ENCODE peak calls at places on chromosomes 4 and X, in seven cellular contexts. A is A549, V is lung, X is tibial artery, G is cardiac muscle cell, R is BE2C, Z is bronchial epithelial cell. Q is an unnamed sample.
A peak's percentile ranks its signal among the peaks of the same experiment; 100 is the strongest.

GRCh38 chr4:15238720-15239119 is 189.1 kb upstream of the C1QTNF7 start:
- DNase-seq in X (no peak), V (peak; percentile 38), R (peak; percentile 34), A (peak; percentile 16), Z (peak; percentile 44), G (peak; percentile 60), Q (no peak)

GRCh38 chr4:6538111-6538510 is 36.9 kb upstream of the MAN2B2 start:
- DNase-seq in R (no peak), Z (no peak), A (no peak), G (no peak), X (no peak), V (no peak), Q (no peak)

GRCh38 chrX:116417214-116417613 is 19.2 kb upstream of the SLC6A14 start:
- DNase-seq in V (no peak), X (no peak), A (no peak), G (no peak), R (no peak), Z (peak; percentile 66), Q (no peak)

GRCh38 chr4:32129967-32130366 is 1409.8 kb downstream of the PCDH7 start:
- DNase-seq in R (no peak), Z (no peak), G (no peak), V (no peak), A (no peak), X (no peak), Q (no peak)

GRCh38 chr4:139920552-139920951 is 233.4 kb downstream of the MAML3 start:
- DNase-seq in R (peak; percentile 53), Z (no peak), A (no peak), V (no peak), G (no peak), X (no peak), Q (no peak)

GRCh38 chr4:127870688-127871087 is 10.0 kb upstream of the PLK4 start:
- DNase-seq in A (peak; percentile 6), V (peak; percentile 45), Z (peak; percentile 79), X (no peak), R (no peak), G (peak; percentile 2), Q (peak; percentile 78)

GRCh38 chr4:8201341-8201781 is 2.3 kb downstream of the SH3TC1 start:
- DNase-seq in R (peak; percentile 45), V (no peak), G (no peak), X (no peak), A (no peak), Z (no peak), Q (no peak)

GRCh38 chr4:7070729-7071511 is 3.1 kb upstream of the GRPEL1 start:
- DNase-seq in R (peak; percentile 82), V (peak; percentile 89), Z (peak; percentile 76), A (peak; percentile 72), G (peak; percentile 84), X (peak; percentile 86), Q (no peak)

GRCh38 chr4:163556169-163556568 is 61.7 kb downstream of the TMA16 start:
- DNase-seq in A (no peak), Z (no peak), G (peak; percentile 7), R (no peak), X (no peak), V (no peak), Q (no peak)

GRCh38 chr4:69984030-69984443 is 11.7 kb upstream of the STATH start:
- DNase-seq in R (peak; percentile 22), A (peak; percentile 69), V (no peak), X (no peak), Z (peak; percentile 89), G (peak; percentile 47), Q (no peak)

GRCh38 chr4:60326735-60327134 is 873.4 kb upstream of the ADGRL3 start:
- DNase-seq in Z (no peak), X (no peak), A (no peak), V (no peak), G (no peak), R (no peak), Q (no peak)

GRCh38 chrX:78624884-78625283 is 34.2 kb downstream of the RTL3 start:
- DNase-seq in R (no peak), V (no peak), A (no peak), G (no peak), Z (no peak), X (no peak), Q (no peak)

GRCh38 chrX:439236-439635 is 52.5 kb upstream of the PPP2R3B start:
- DNase-seq in X (no peak), Z (no peak), A (no peak), R (no peak), V (no peak), G (no peak), Q (no peak)

GRCh38 chr4:72564184-72564583 is 4.8 kb downstream of the ADAMTS3 start:
- DNase-seq in V (no peak), R (no peak), Z (peak; percentile 95), X (no peak), G (no peak), A (no peak), Q (no peak)

GRCh38 chrX:15680401-15680800 is 15.8 kb upstream of the CLTRN start:
- DNase-seq in X (no peak), R (no peak), G (no peak), A (no peak), Z (peak; percentile 58), V (no peak), Q (no peak)

GRCh38 chr4:1417522-1418390 is 11.5 kb upstream of the NKX1-1 start:
- DNase-seq in R (no peak), Z (no peak), V (no peak), G (no peak), X (peak; percentile 54), A (no peak), Q (no peak)

GRCh38 chr4:183936574-183937335 is 31.6 kb downstream of the STOX2 start:
- DNase-seq in Z (peak; percentile 72), R (no peak), X (no peak), G (no peak), A (peak; percentile 3), V (no peak), Q (no peak)

GRCh38 chr4:148227147-148227546 is 215.1 kb downstream of the NR3C2 start:
- DNase-seq in A (no peak), G (no peak), X (no peak), V (no peak), Z (no peak), R (no peak), Q (no peak)

GRCh38 chr4:6221851-6222760 is 21.8 kb upstream of the JAKMIP1 start:
- DNase-seq in A (no peak), Z (no peak), V (no peak), R (peak; percentile 87), G (peak; percentile 86), X (peak; percentile 50), Q (no peak)

GRCh38 chr4:23320881-23321612 is 568.8 kb downstream of the PPARGC1A start:
- DNase-seq in Z (no peak), X (no peak), V (no peak), A (no peak), R (no peak), G (no peak), Q (no peak)

GRCh38 chrX:107537815-107538214 is 88.4 kb downstream of the FRMPD3 start:
- DNase-seq in A (peak; percentile 66), R (peak; percentile 46), V (no peak), G (peak; percentile 67), X (no peak), Z (peak; percentile 53), Q (peak; percentile 17)

GRCh38 chr4:98386-98785 is 25.9 kb upstream of the ZNF718 start:
- DNase-seq in R (no peak), V (no peak), X (no peak), Z (no peak), G (no peak), A (no peak), Q (no peak)

GRCh38 chr4:15063341-15063740 is 61.1 kb downstream of the CPEB2 start:
- DNase-seq in G (no peak), Z (peak; percentile 80), R (no peak), X (no peak), A (no peak), V (no peak), Q (no peak)

GRCh38 chr4:64584125-64584524 is 174.9 kb upstream of the TECRL start:
- DNase-seq in G (peak; percentile 6), R (no peak), A (no peak), X (no peak), Z (no peak), V (no peak), Q (no peak)

DNA sequence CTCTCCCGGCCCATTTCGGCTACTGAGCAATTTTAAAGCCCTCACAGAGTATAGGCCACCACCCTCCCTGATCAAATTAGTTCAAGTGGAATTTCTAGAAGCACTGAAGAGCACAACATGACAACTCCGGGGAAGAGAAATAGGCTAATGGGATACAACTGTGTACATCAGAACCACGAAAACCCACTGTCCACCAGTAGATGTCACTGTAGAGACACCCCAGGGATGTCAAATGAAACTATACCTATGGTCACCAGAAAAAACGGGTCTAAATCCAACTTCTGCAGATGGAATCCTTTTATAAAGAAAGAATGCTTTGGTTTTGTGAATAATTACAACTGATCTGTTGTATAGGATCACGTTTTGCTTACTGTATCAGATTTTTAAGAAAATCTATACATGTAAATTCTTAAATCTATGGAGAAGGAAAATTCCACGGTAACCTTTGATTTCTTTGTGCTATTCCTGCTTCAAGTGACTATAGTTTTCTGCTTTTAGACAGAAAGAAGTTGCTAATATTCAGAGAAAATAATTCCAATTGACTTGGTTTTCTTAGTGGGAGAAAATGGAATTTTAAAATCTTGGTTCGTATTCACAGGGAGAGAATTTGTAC is 29.5 kb upstream of the MAP3K15 start:
- DNase-seq in X (no peak), G (peak; percentile 50), Z (peak; percentile 46), A (peak; percentile 64), R (peak; percentile 39), V (peak; percentile 59), Q (peak; percentile 43)
- TF ChIP-seq CTCF in X (peak; percentile 61), G (peak; percentile 64), Z (peak; percentile 66), A (peak; percentile 77), R (peak; percentile 79), V (peak; percentile 28), Q (peak; percentile 62)

DNA sequence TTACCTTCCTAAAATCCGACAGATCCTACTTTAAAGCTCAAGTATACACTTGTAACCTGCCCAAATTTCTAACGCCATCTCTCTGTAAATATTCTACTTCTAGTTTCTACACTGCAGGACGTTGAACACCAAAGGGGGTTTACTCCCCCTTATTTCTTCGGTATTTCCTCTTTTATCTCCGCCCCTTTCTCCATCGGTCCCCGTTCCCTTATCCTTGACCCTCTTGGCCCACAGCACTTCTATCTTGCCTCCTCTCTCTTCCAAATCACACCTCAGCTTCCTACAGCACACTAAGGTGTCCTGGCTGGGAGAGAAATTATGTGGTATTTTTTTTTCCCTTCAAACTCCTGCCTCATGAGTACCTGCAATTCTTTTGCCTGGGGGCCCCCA is 728 bp downstream of the ZMAT1 start:
- DNase-seq in Z (no peak), G (no peak), A (peak; percentile 0), V (no peak), X (no peak), R (no peak), Q (no peak)
- H3K4me3 ChIP-seq in Z (peak overlapping the region; percentile 37), G (peak overlapping the region; percentile 54), A (peak overlapping the region; percentile 78), V (peak overlapping the region; percentile 35), X (peak overlapping the region; percentile 89), R (peak overlapping the region; percentile 38), Q (no peak overlapping the region)

DNA sequence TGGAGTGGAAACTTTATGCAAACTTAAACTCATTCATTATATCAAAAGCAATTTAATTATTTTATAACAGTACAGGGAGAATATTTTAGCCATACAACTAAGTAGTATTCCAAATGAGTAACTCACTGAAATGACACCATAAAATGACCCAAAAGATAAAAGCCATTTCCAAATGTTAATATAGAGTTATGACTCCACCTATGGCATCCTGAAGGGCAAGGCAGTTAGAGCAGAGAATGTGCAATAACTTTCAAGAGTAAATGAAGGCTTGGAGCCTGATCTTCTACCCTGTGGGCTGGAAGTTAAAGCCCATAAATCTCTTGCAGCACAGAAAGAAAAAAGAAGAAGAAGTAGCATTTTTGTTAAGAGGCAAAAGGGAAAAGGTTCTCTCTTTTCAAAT is 176.2 kb upstream of the SLIT2 start:
- DNase-seq in Z (no peak), G (no peak), R (no peak), V (no peak), A (no peak), X (no peak), Q (no peak)
- TF ChIP-seq CTCF in Z (no peak), G (peak; percentile 20), R (no peak), V (no peak), A (no peak), X (no peak), Q (no peak)

GRCh38 chr4:100895572-100896197 is 377.9 kb upstream of the EMCN start:
- DNase-seq in G (no peak), Z (no peak), R (no peak), V (no peak), X (no peak), A (no peak), Q (no peak)
- H3K4me3 ChIP-seq in G (no peak overlapping the region), Z (no peak overlapping the region), R (no peak overlapping the region), V (no peak overlapping the region), X (peak overlapping the region; percentile 12), A (no peak overlapping the region), Q (no peak overlapping the region)